ENCODE peak calls at places on chromosomes 4 and X, in nine cellular contexts. U is AG04449; F is uterus; C is testis; R is spleen; Q is effector memory CD4-positive, alpha-beta T cell; V is sigmoid colon; B is mesenchymal stem cell; G is upper lobe of right lung. S is an unnamed sample.

GRCh38 chr4:37717575-37717974 is 31.4 kb upstream of the RELL1 start:
- DNase-seq in U (no peak), F (no peak), C (no peak), R (no peak), Q (no peak), V (no peak), B (peak; percentile 71), G (no peak), S (peak; percentile 82)

GRCh38 chrX:120763269-120763668 is 112.4 kb downstream of the CT47B1 start:
- DNase-seq in U (no peak), F (no peak), C (no peak), R (no peak), Q (no peak), V (no peak), B (no peak), G (no peak), S (no peak)

GRCh38 chr4:136562842-136563241 is 969.5 kb downstream of the PCDH18 start:
- DNase-seq in U (no peak), F (no peak), C (no peak), R (no peak), Q (no peak), V (no peak), B (peak; percentile 48), G (no peak), S (peak; percentile 36)

GRCh38 chr4:122309988-122310626 is 68.7 kb upstream of the ADAD1 start:
- DNase-seq in U (no peak), F (no peak), C (no peak), R (no peak), Q (no peak), V (no peak), B (peak; percentile 31), G (no peak), S (no peak)

GRCh38 chr4:111628437-111628836 is 516.8 kb upstream of the FAM241A start:
- DNase-seq in U (no peak), F (no peak), C (no peak), R (peak; percentile 51), Q (no peak), V (no peak), B (no peak), G (no peak), S (no peak)

GRCh38 chr4:153083447-153083921 is 120.8 kb upstream of the TRIM2 start:
- DNase-seq in U (peak; percentile 31), F (peak; percentile 39), C (peak; percentile 57), R (peak; percentile 77), Q (no peak), V (no peak), B (peak; percentile 82), G (no peak), S (peak; percentile 32)

GRCh38 chrX:53714580-53715335 is 28.2 kb upstream of the HUWE1 start:
- DNase-seq in U (no peak), F (no peak), C (no peak), R (no peak), Q (peak; percentile 43), V (no peak), B (no peak), G (peak; percentile 68), S (peak; percentile 7)

GRCh38 chr4:122540827-122541226 is 80.0 kb downstream of the IL21 start:
- DNase-seq in U (no peak), F (no peak), C (no peak), R (no peak), Q (no peak), V (no peak), B (no peak), G (no peak), S (no peak)

GRCh38 chr4:78689224-78689623 is 86.9 kb upstream of the BMP2K start:
- DNase-seq in U (no peak), F (no peak), C (no peak), R (no peak), Q (no peak), V (no peak), B (no peak), G (no peak), S (no peak)

GRCh38 chr4:17447675-17448298 is 64.1 kb downstream of the QDPR start:
- DNase-seq in U (no peak), F (no peak), C (peak; percentile 63), R (no peak), Q (no peak), V (no peak), B (peak; percentile 80), G (no peak), S (peak; percentile 41)

GRCh38 chr4:5218376-5219069 is 167.2 kb downstream of the STK32B start:
- DNase-seq in U (no peak), F (no peak), C (no peak), R (no peak), Q (no peak), V (no peak), B (no peak), G (no peak), S (no peak)

GRCh38 chrX:15299945-15300851 is 15.2 kb downstream of the ASB11 start:
- DNase-seq in U (no peak), F (no peak), C (no peak), R (no peak), Q (no peak), V (no peak), B (peak; percentile 12), G (no peak), S (no peak)

GRCh38 chrX:31260351-31260750 is 188.5 kb upstream of the FTHL17 start:
- DNase-seq in U (no peak), F (no peak), C (no peak), R (no peak), Q (no peak), V (no peak), B (no peak), G (no peak), S (no peak)

GRCh38 chr4:15488658-15489470 is 19.2 kb downstream of the CC2D2A start:
- DNase-seq in U (peak; percentile 41), F (no peak), C (no peak), R (no peak), Q (no peak), V (no peak), B (peak; percentile 48), G (no peak), S (peak; percentile 76)

GRCh38 chrX:3669841-3670240 is 43.6 kb downstream of the PRKX start:
- DNase-seq in U (no peak), F (no peak), C (no peak), R (no peak), Q (no peak), V (no peak), B (no peak), G (no peak), S (no peak)

DNA sequence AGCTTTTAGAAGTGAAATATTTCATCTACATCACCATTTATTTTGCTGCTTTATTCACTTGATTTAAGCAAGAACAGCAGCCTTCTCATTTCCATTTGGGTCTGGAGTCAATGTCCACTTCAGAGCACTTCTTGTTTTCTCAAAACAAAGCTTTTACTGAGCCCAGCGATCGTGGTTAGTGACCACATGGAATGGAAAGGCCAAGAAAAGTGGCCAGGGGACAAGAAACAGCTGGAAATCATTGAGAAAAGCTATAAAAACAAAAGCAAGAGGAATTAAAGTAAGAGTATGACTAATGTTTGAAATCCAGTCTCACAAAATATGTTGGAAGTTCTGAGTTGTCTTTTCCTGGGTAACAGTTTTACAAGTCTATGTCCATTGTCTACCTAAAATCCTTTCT is 328.4 kb upstream of the INTU start:
- DNase-seq in U (no peak), F (no peak), C (no peak), R (no peak), Q (no peak), V (no peak), B (peak; percentile 61), G (no peak), S (peak; percentile 40)
- H3K4me3 ChIP-seq in U (no peak overlapping the region), F (no peak overlapping the region), C (no peak overlapping the region), R (no peak overlapping the region), Q (no peak overlapping the region), V (no peak overlapping the region), B (no peak overlapping the region), G (no peak overlapping the region), S (no peak overlapping the region)

GRCh38 chrX:9466711-9467110 is 1.9 kb downstream of the TBL1X start:
- DNase-seq in U (no peak), F (no peak), C (no peak), R (no peak), Q (no peak), V (no peak), B (no peak), G (no peak), S (no peak)
- H3K4me3 ChIP-seq in U (peak overlapping the region; percentile 60), F (peak overlapping the region; percentile 65), C (no peak overlapping the region), R (peak overlapping the region; percentile 64), Q (peak overlapping the region; percentile 70), V (peak overlapping the region; percentile 70), B (peak overlapping the region; percentile 76), G (peak overlapping the region; percentile 59), S (peak overlapping the region; percentile 69)

GRCh38 chrX:143632625-143633387 is 3.1 kb downstream of the SLITRK4 start:
- DNase-seq in U (no peak), F (no peak), C (peak; percentile 25), R (no peak), Q (no peak), V (no peak), B (peak; percentile 57), G (no peak), S (no peak)

GRCh38 chrX:143633530-143634372 is 2.1 kb downstream of the SLITRK4 start:
- DNase-seq in U (no peak), F (no peak), C (peak; percentile 13), R (no peak), Q (no peak), V (no peak), B (peak; percentile 29), G (no peak), S (no peak)

GRCh38 chrX:143635915-143636314 is at the start of gene SLITRK4:
- DNase-seq in U (no peak), F (no peak), C (peak; percentile 20), R (no peak), Q (no peak), V (no peak), B (peak; percentile 73), G (no peak), S (no peak)

GRCh38 chrX:143634373-143634685 is 1.6 kb downstream of the SLITRK4 start:
- DNase-seq in U (no peak), F (no peak), C (peak; percentile 11), R (no peak), Q (no peak), V (no peak), B (peak; percentile 10), G (peak; percentile 54), S (no peak)

DNA sequence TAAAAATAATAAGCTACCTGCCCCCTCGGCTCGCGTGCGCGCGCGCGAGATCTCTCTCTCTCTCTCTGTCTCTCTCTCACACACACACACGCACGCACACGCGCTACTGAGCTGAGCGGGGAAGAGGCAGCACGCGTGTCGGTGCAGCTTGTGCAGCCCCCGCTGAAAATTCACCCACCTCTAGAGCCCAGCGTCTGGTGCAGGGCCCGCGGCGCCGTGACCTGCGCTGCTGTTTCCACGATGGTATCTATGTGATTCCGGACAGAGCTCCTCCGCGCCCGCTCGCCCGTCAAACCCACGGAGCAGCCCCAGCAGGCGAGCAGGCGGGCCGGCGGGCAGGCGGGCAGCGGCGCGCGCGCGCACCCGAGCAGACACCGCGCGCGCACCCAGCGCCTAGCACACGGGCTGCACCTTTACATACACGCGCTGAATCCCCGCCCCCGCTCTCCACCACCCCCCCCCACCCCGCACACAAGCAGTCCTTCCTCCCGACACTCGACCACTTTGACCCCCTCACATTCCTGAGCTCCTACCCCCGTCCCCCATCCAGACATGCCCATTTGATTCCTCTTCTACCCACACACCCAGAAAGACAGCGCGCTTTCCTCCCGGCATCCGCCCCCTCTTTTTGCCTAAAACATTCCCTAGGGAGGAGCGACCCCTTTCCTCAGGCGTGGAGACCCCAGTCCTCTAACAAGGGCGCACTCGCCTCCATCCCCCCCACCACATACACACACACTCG is 1.0 kb downstream of the SLITRK4 start:
- DNase-seq in U (no peak), F (no peak), C (peak; percentile 27), R (no peak), Q (no peak), V (no peak), B (peak; percentile 28), G (peak; percentile 54), S (no peak)
- H3K4me3 ChIP-seq in U (no peak overlapping the region), F (peak overlapping the region; percentile 9), C (peak overlapping the region; percentile 46), R (peak overlapping the region; percentile 25), Q (no peak overlapping the region), V (peak overlapping the region; percentile 50), B (peak overlapping the region; percentile 78), G (peak overlapping the region; percentile 39), S (peak overlapping the region; percentile 54)

GRCh38 chr4:823761-824460 is 2.0 kb downstream of the CPLX1 start:
- DNase-seq in U (no peak), F (no peak), C (no peak), R (peak; percentile 64), Q (no peak), V (peak; percentile 54), B (no peak), G (peak; percentile 56), S (no peak)
- H3K4me3 ChIP-seq in U (no peak overlapping the region), F (no peak overlapping the region), C (no peak overlapping the region), R (no peak overlapping the region), Q (no peak overlapping the region), V (no peak overlapping the region), B (no peak overlapping the region), G (no peak overlapping the region), S (no peak overlapping the region)

S was measured in skeletal muscle cell.